ENCODE peak calls at places on chromosomes 13 and 19, in six cellular contexts. Z is SW480; N is germinal center; Q is M059J; X is EL; B is activated CD8-positive, alpha-beta T cell treated with anti-CD3 and anti-CD28 coated beads, Interleukin-2, amount 10 ng/mL, durations not matched to agents 7 days and 5 days. R is an unnamed sample.

GRCh38 chr19:54708781-54709180 is 15.5 kb upstream of the KIR3DL3 start:
- DNase-seq in Z (no peak), N (no peak), B (no peak), X (no peak), Q (no peak), R (no peak)

GRCh38 chr19:6223461-6224307 is 56.1 kb downstream of the MLLT1 start:
- DNase-seq in Z (no peak), Q (no peak), X (no peak), N (no peak), B (no peak), R (no peak)

GRCh38 chr13:91398413-91399188 is at the start of gene GPC5:
- DNase-seq in N (peak; percentile 92), B (peak; percentile 84), X (peak; percentile 55), Z (peak; percentile 74), Q (peak; percentile 40), R (peak; percentile 72)

GRCh38 chr19:29084266-29084665 is 128.7 kb downstream of the UQCRFS1 start:
- DNase-seq in B (no peak), Q (peak; percentile 2), Z (no peak), X (peak; percentile 23), N (no peak), R (peak; percentile 18)

GRCh38 chr19:51687791-51688664 is 5.1 kb upstream of the SPACA6 start:
- DNase-seq in X (peak; percentile 79), Z (peak; percentile 65), Q (peak; percentile 89), N (no peak), B (peak; percentile 13), R (peak; percentile 78)

GRCh38 chr13:25200783-25201182 is 28.7 kb upstream of the AMER2 start:
- DNase-seq in N (no peak), X (no peak), Q (no peak), Z (no peak), B (no peak), R (no peak)

GRCh38 chr19:37931941-37932655 is 25.1 kb downstream of the SIPA1L3 start:
- DNase-seq in X (peak; percentile 20), Z (peak; percentile 96), N (peak; percentile 57), Q (peak; percentile 98), B (no peak), R (peak; percentile 77)

GRCh38 chr19:43754312-43754561 is 525 bp downstream of the SMG9 start:
- DNase-seq in X (no peak), Z (no peak), N (no peak), Q (no peak), B (no peak), R (no peak)

GRCh38 chr13:40609972-40610726 is 56.3 kb downstream of the FOXO1 start:
- DNase-seq in Z (no peak), N (no peak), X (no peak), B (no peak), Q (no peak), R (no peak)

GRCh38 chr13:37618554-37618953 is 20.0 kb upstream of the POSTN start:
- DNase-seq in X (peak; percentile 83), Z (no peak), N (no peak), B (no peak), Q (peak; percentile 75), R (peak; percentile 89)

GRCh38 chr19:30253581-30253996 is 118.6 kb upstream of the ZNF536 start:
- DNase-seq in Q (peak; percentile 12), X (no peak), Z (peak; percentile 76), B (no peak), N (no peak), R (no peak)

GRCh38 chr13:39385621-39386231 is 217.3 kb downstream of the LHFPL6 start:
- DNase-seq in Z (no peak), Q (peak; percentile 60), X (no peak), B (no peak), N (no peak), R (peak; percentile 68)

GRCh38 chr13:21402586-21403307 is 56.4 kb downstream of the ZDHHC20 start:
- DNase-seq in Q (peak; percentile 42), X (peak; percentile 55), N (no peak), Z (peak; percentile 20), B (no peak), R (peak; percentile 53)

GRCh38 chr19:33727331-33728028 is 69.2 kb upstream of the KCTD15 start:
- DNase-seq in N (no peak), Q (no peak), B (no peak), X (no peak), Z (peak; percentile 55), R (no peak)

GRCh38 chr19:43699506-43700367 is 16.1 kb upstream of the IRGC start:
- DNase-seq in N (no peak), Q (peak; percentile 20), X (peak; percentile 54), B (peak; percentile 21), Z (no peak), R (peak; percentile 46)

GRCh38 chr13:111422352-111422751 is 101.9 kb downstream of the TEX29 start:
- DNase-seq in X (no peak), Q (no peak), B (no peak), N (no peak), Z (no peak), R (no peak)

GRCh38 chr19:14699641-14700040 is 9.8 kb downstream of the ZNF333 start:
- DNase-seq in B (no peak), N (no peak), Q (no peak), X (no peak), Z (no peak), R (no peak)

GRCh38 chr13:25253702-25254101 is 33.6 kb downstream of the MTMR6 start:
- DNase-seq in Q (no peak), X (no peak), Z (no peak), N (no peak), B (no peak), R (no peak)

GRCh38 chr13:103101500-103101899 is 35.3 kb upstream of the SLC10A2 start:
- DNase-seq in B (no peak), Q (no peak), X (no peak), N (no peak), Z (no peak), R (no peak)

GRCh38 chr19:28023064-28023463 is 1189.9 kb downstream of the UQCRFS1 start:
- DNase-seq in N (no peak), Z (no peak), X (peak; percentile 3), B (no peak), Q (peak; percentile 0), R (no peak)

GRCh38 chr19:35533822-35534521 is 716 bp downstream of the GAPDHS start:
- DNase-seq in X (peak; percentile 23), B (peak; percentile 71), N (peak; percentile 29), Z (peak; percentile 58), Q (no peak), R (peak; percentile 30)

GRCh38 chr13:48402325-48402962 is 10.5 kb downstream of the LPAR6 start:
- DNase-seq in Z (no peak), N (no peak), Q (no peak), X (no peak), B (no peak), R (peak; percentile 18)

GRCh38 chr19:15508035-15508710 is at the start of gene CYP4F22:
- DNase-seq in Q (no peak), X (no peak), N (no peak), B (peak; percentile 31), Z (no peak), R (no peak)

GRCh38 chr19:14440049-14440448 is 6.9 kb downstream of the PKN1 start:
- DNase-seq in B (peak; percentile 88), N (peak; percentile 80), X (no peak), Z (no peak), Q (no peak), R (no peak)

GRCh38 chr13:100898431-100898830 is 223.8 kb upstream of the TMTC4 start:
- DNase-seq in N (no peak), Q (no peak), B (no peak), Z (no peak), X (no peak), R (no peak)

GRCh38 chr19:42466521-42467436 is 24.0 kb upstream of the CXCL17 start:
- DNase-seq in N (peak; percentile 45), B (no peak), Z (no peak), X (no peak), Q (no peak), R (peak; percentile 20)

GRCh38 chr13:41512441-41512840 is 55.1 kb downstream of the RGCC start:
- DNase-seq in X (no peak), Q (no peak), B (no peak), N (peak; percentile 31), Z (no peak), R (no peak)

GRCh38 chr13:23558675-23559536 is 11.3 kb upstream of the TNFRSF19 start:
- DNase-seq in Q (peak; percentile 87), Z (peak; percentile 76), B (no peak), N (no peak), X (peak; percentile 78), R (peak; percentile 87)

GRCh38 chr19:6262519-6262918 is 17.3 kb downstream of the MLLT1 start:
- DNase-seq in X (no peak), Q (no peak), B (no peak), Z (no peak), N (no peak), R (no peak)

GRCh38 chr19:33225458-33225925 is at the start of gene SLC7A10:
- DNase-seq in Z (no peak), N (no peak), B (no peak), X (no peak), Q (no peak), R (no peak)

GRCh38 chr13:114066956-114067355 is 65.5 kb downstream of the RASA3 start:
- DNase-seq in B (no peak), X (no peak), Z (no peak), Q (no peak), N (no peak), R (no peak)

GRCh38 chr19:13404236-13404635 is 102.0 kb downstream of the CACNA1A start:
- DNase-seq in Q (no peak), X (no peak), B (no peak), N (no peak), Z (no peak), R (no peak)

GRCh38 chr13:46350003-46350402 is 37.0 kb downstream of the RUBCNL start:
- DNase-seq in B (no peak), Q (no peak), Z (no peak), N (no peak), X (no peak), R (no peak)

R was measured in EH.